ENCODE peak calls at places on chromosomes 7 and 10, in eight cellular contexts. B, D, J, V, M, P, Z and Q are unnamed samples.
A peak's percentile ranks its signal among the peaks of the same experiment; 100 is the strongest.

GRCh38 chr7:17140421-17140820 is 158.0 kb upstream of the AHR start:
- DNase-seq in B (no peak), D (no peak), J (no peak), V (no peak), M (no peak), P (no peak), Z (no peak), Q (no peak)

GRCh38 chr10:70903262-70903921 is 15.0 kb upstream of the PCBD1 start:
- DNase-seq in B (peak; percentile 70), D (peak; percentile 59), J (no peak), V (peak; percentile 59), M (no peak), P (peak; percentile 46), Z (peak; percentile 38), Q (peak; percentile 56)

GRCh38 chr10:16996530-16996964 is 133.1 kb downstream of the CUBN start:
- DNase-seq in B (no peak), D (no peak), J (no peak), V (no peak), M (no peak), P (no peak), Z (no peak), Q (no peak)

GRCh38 chr7:69674701-69675182 is 76.5 kb downstream of the AUTS2 start:
- DNase-seq in B (no peak), D (no peak), J (no peak), V (no peak), M (no peak), P (no peak), Z (no peak), Q (no peak)

GRCh38 chr10:77160679-77161078 is 476.9 kb downstream of the KCNMA1 start:
- DNase-seq in B (peak; percentile 31), D (peak; percentile 74), J (no peak), V (peak; percentile 34), M (no peak), P (no peak), Z (no peak), Q (no peak)

GRCh38 chr7:81025360-81025759 is 106.5 kb upstream of the SEMA3C start:
- DNase-seq in B (no peak), D (no peak), J (no peak), V (no peak), M (no peak), P (no peak), Z (no peak), Q (no peak)

GRCh38 chr10:48390933-48391845 is 84.7 kb downstream of the MAPK8 start:
- DNase-seq in B (no peak), D (no peak), J (no peak), V (no peak), M (no peak), P (no peak), Z (no peak), Q (no peak)

GRCh38 chr10:119026301-119027110 is 3.0 kb upstream of the NANOS1 start:
- DNase-seq in B (no peak), D (no peak), J (no peak), V (no peak), M (no peak), P (no peak), Z (no peak), Q (no peak)

GRCh38 chr7:155440018-155440410 is 17.9 kb upstream of the EN2 start:
- DNase-seq in B (no peak), D (no peak), J (no peak), V (no peak), M (no peak), P (no peak), Z (no peak), Q (no peak)

GRCh38 chr10:24979685-24980084 is 27.3 kb upstream of the PRTFDC1 start:
- DNase-seq in B (no peak), D (no peak), J (no peak), V (no peak), M (no peak), P (no peak), Z (no peak), Q (no peak)

GRCh38 chr10:24988831-24989769 is 26.9 kb downstream of the ENKUR start:
- DNase-seq in B (no peak), D (no peak), J (no peak), V (no peak), M (no peak), P (no peak), Z (no peak), Q (no peak)

GRCh38 chr10:24981161-24981710 is 28.8 kb upstream of the PRTFDC1 start:
- DNase-seq in B (no peak), D (no peak), J (no peak), V (no peak), M (no peak), P (no peak), Z (no peak), Q (no peak)

GRCh38 chr10:24982294-24983064 is 30.1 kb upstream of the PRTFDC1 start:
- DNase-seq in B (no peak), D (no peak), J (no peak), V (no peak), M (no peak), P (no peak), Z (no peak), Q (no peak)

DNA sequence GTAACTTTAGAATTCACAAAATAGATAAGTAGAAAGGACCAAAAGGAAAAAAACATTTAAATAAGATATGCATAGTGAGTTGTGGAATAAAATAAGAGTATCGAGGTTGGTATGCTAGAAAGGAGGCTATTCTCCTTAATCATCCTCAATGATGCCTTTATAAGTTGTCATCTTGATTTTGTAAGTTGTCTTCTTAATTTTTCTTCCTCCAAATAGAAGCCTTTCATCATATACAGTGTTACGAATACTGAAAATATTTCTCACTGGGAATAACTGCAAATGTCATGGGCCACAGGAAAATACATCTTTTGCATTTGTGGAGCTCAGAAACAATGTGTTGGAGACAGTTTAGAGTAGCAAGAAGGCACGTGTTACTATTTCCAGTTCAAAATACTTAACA is 31.5 kb upstream of the PRTFDC1 start:
- DNase-seq in B (no peak), D (no peak), J (no peak), V (no peak), M (no peak), P (no peak), Z (no peak), Q (no peak)
- TF ChIP-seq CTCF in B (no peak), D (no peak), J (no peak), V (no peak), M (no peak), P (no peak), Z (no peak), Q (no peak)

GRCh38 chr10:76032442-76033039 is 601.1 kb downstream of the LRMDA start:
- DNase-seq in B (no peak), D (no peak), J (no peak), V (no peak), M (no peak), P (no peak), Z (no peak), Q (no peak)

GRCh38 chr10:76031769-76032441 is 600.5 kb downstream of the LRMDA start:
- DNase-seq in B (no peak), D (no peak), J (no peak), V (no peak), M (no peak), P (no peak), Z (no peak), Q (no peak)

GRCh38 chr10:76034236-76035009 is 603.0 kb downstream of the LRMDA start:
- DNase-seq in B (no peak), D (no peak), J (no peak), V (no peak), M (no peak), P (no peak), Z (no peak), Q (no peak)

GRCh38 chr10:76035010-76035727 is 603.7 kb downstream of the LRMDA start:
- DNase-seq in B (no peak), D (no peak), J (no peak), V (no peak), M (no peak), P (no peak), Z (no peak), Q (no peak)

GRCh38 chr10:76033457-76034196 is 602.2 kb downstream of the LRMDA start:
- DNase-seq in B (peak; percentile 69), D (peak; percentile 91), J (no peak), V (no peak), M (no peak), P (no peak), Z (no peak), Q (no peak)
- TF ChIP-seq CTCF in B (no peak), D (no peak), J (peak; percentile 17), V (no peak), M (no peak), P (no peak), Z (no peak), Q (no peak)

DNA sequence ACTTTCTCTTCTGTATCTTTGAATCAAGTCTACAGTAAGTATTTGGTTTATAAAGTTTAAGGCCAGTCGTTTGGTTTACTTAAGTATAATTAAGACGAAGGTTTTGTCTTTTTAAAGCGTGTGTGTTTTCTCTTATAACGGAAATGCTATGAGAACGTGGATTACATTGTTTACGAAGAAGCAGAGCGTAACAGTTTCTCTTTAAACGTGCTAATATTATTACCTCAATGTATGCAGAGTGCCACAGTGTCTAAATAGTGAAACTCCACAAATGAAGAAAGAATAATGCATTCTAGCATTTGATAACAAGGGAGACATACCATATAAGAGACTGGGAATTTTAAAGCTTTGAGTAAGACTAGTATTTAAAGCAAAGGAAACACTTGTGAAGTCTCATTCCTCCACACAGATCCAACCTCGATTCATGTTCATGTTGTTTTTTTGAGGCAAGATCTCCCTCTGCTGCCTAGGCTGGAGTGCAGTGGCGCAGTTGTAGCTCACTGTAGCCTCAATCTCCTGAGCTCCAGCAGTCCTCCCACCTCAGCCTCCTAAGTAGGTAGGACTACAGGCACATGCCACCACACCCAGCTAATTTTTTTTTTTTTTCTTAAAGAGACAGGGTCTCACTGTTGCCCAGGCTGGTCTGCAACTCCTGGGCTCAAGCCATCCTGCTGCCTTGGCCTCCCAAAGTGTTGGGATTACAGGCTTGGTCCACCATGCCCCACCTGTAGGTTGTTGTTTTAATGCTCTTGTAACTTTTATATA is 75.1 kb downstream of the ANKRD61 start:
- DNase-seq in B (peak; percentile 56), D (peak; percentile 78), J (peak; percentile 43), V (peak; percentile 43), M (peak; percentile 12), P (no peak), Z (no peak), Q (no peak)
- TF ChIP-seq CTCF in B (no peak), D (peak; percentile 43), J (no peak), V (no peak), M (peak; percentile 29), P (no peak), Z (no peak), Q (peak; percentile 27)

GRCh38 chr7:27723086-27723485 is 16.9 kb upstream of the TAX1BP1 start:
- DNase-seq in B (peak; percentile 58), D (peak; percentile 59), J (no peak), V (no peak), M (no peak), P (no peak), Z (no peak), Q (no peak)
- TF ChIP-seq CTCF in B (no peak), D (peak; percentile 34), J (no peak), V (no peak), M (no peak), P (no peak), Z (no peak), Q (peak; percentile 28)

GRCh38 chr7:134985894-134986362 is 380 bp upstream of the AGBL3 start:
- DNase-seq in B (no peak), D (no peak), J (no peak), V (no peak), M (no peak), P (no peak), Z (no peak), Q (no peak)
- TF ChIP-seq CTCF in B (no peak), D (no peak), J (no peak), V (no peak), M (no peak), P (no peak), Z (no peak), Q (no peak)